ENCODE peak calls at places on chromosomes 5 and 9, in seven cellular contexts. One of them, this sample, is unnamed.

GRCh38 chr5:33272288-33272687 is 168.5 kb upstream of the TARS1 start:
- DNase-seq in dorsolateral prefrontal cortex: no peak
- DNase-seq in choroid plexus epithelial cell: peak; percentile 90
- DNase-seq in kidney: no peak
- DNase-seq in epithelial cell of esophagus: peak; percentile 91
- DNase-seq in lung: no peak
- DNase-seq in MM.1S: no peak
- DNase-seq in this sample: peak; percentile 94

GRCh38 chr5:5683174-5683573 is 260.7 kb downstream of the ICE1 start:
- DNase-seq in dorsolateral prefrontal cortex: no peak
- DNase-seq in choroid plexus epithelial cell: no peak
- DNase-seq in kidney: no peak
- DNase-seq in lung: no peak
- DNase-seq in MM.1S: no peak
- DNase-seq in epithelial cell of esophagus: no peak
- DNase-seq in this sample: no peak

GRCh38 chr5:124663101-124663506 is 83.3 kb downstream of the ZNF608 start:
- DNase-seq in MM.1S: no peak
- DNase-seq in dorsolateral prefrontal cortex: no peak
- DNase-seq in kidney: no peak
- DNase-seq in epithelial cell of esophagus: peak; percentile 58
- DNase-seq in lung: no peak
- DNase-seq in choroid plexus epithelial cell: no peak
- DNase-seq in this sample: no peak

GRCh38 chr9:137025120-137025966 is 2.7 kb downstream of the ABCA2 start:
- DNase-seq in MM.1S: peak; percentile 60
- DNase-seq in epithelial cell of esophagus: peak; percentile 68
- DNase-seq in kidney: peak; percentile 97
- DNase-seq in dorsolateral prefrontal cortex: peak; percentile 100
- DNase-seq in lung: no peak
- DNase-seq in choroid plexus epithelial cell: no peak
- DNase-seq in this sample: no peak

GRCh38 chr9:90855208-90856000 is 53.8 kb downstream of the SYK start:
- DNase-seq in epithelial cell of esophagus: no peak
- DNase-seq in dorsolateral prefrontal cortex: no peak
- DNase-seq in MM.1S: no peak
- DNase-seq in kidney: no peak
- DNase-seq in lung: no peak
- DNase-seq in choroid plexus epithelial cell: no peak
- DNase-seq in this sample: no peak

GRCh38 chr5:73442960-73443627 is 5.5 kb downstream of the FOXD1 start:
- DNase-seq in kidney: no peak
- DNase-seq in lung: no peak
- DNase-seq in dorsolateral prefrontal cortex: no peak
- DNase-seq in epithelial cell of esophagus: no peak
- DNase-seq in choroid plexus epithelial cell: peak; percentile 58
- DNase-seq in MM.1S: no peak
- DNase-seq in this sample: no peak

GRCh38 chr9:37801959-37802711 is 1.5 kb downstream of the DCAF10 start:
- DNase-seq in dorsolateral prefrontal cortex: no peak
- DNase-seq in MM.1S: no peak
- DNase-seq in choroid plexus epithelial cell: peak; percentile 7
- DNase-seq in kidney: no peak
- DNase-seq in epithelial cell of esophagus: no peak
- DNase-seq in lung: no peak
- DNase-seq in this sample: no peak

GRCh38 chr5:143002459-143003327 is 232.5 kb downstream of the ARHGAP26 start:
- DNase-seq in choroid plexus epithelial cell: peak; percentile 94
- DNase-seq in kidney: no peak
- DNase-seq in epithelial cell of esophagus: peak; percentile 56
- DNase-seq in dorsolateral prefrontal cortex: no peak
- DNase-seq in lung: no peak
- DNase-seq in MM.1S: peak; percentile 71
- DNase-seq in this sample: peak; percentile 86

GRCh38 chr5:37575541-37576489 is 196.7 kb downstream of the WDR70 start:
- DNase-seq in kidney: no peak
- DNase-seq in dorsolateral prefrontal cortex: no peak
- DNase-seq in choroid plexus epithelial cell: peak; percentile 44
- DNase-seq in MM.1S: no peak
- DNase-seq in lung: no peak
- DNase-seq in epithelial cell of esophagus: no peak
- DNase-seq in this sample: no peak

GRCh38 chr5:119411291-119411934 is 40.9 kb upstream of the HSD17B4 start:
- DNase-seq in kidney: no peak
- DNase-seq in lung: no peak
- DNase-seq in epithelial cell of esophagus: peak; percentile 95
- DNase-seq in choroid plexus epithelial cell: peak; percentile 38
- DNase-seq in MM.1S: no peak
- DNase-seq in dorsolateral prefrontal cortex: no peak
- DNase-seq in this sample: peak; percentile 71

GRCh38 chr5:176629853-176630680 is at the start of the genes EIF4E1B and SNCB:
- DNase-seq in epithelial cell of esophagus: peak; percentile 63
- DNase-seq in lung: no peak
- DNase-seq in MM.1S: peak; percentile 45
- DNase-seq in choroid plexus epithelial cell: peak; percentile 52
- DNase-seq in dorsolateral prefrontal cortex: no peak
- DNase-seq in kidney: peak; percentile 67
- DNase-seq in this sample: no peak

GRCh38 chr5:110562189-110562588 is 164.3 kb downstream of the TMEM232 start:
- DNase-seq in MM.1S: no peak
- DNase-seq in kidney: no peak
- DNase-seq in lung: no peak
- DNase-seq in epithelial cell of esophagus: no peak
- DNase-seq in dorsolateral prefrontal cortex: no peak
- DNase-seq in choroid plexus epithelial cell: no peak
- DNase-seq in this sample: no peak

GRCh38 chr9:116355153-116355827 is 201.7 kb downstream of the PAPPA start:
- DNase-seq in choroid plexus epithelial cell: peak; percentile 58
- DNase-seq in MM.1S: no peak
- DNase-seq in lung: no peak
- DNase-seq in dorsolateral prefrontal cortex: no peak
- DNase-seq in epithelial cell of esophagus: peak; percentile 46
- DNase-seq in kidney: no peak
- DNase-seq in this sample: no peak

GRCh38 chr9:93225892-93226291 is 42.0 kb downstream of the WNK2 start:
- DNase-seq in epithelial cell of esophagus: no peak
- DNase-seq in dorsolateral prefrontal cortex: no peak
- DNase-seq in MM.1S: no peak
- DNase-seq in lung: no peak
- DNase-seq in kidney: peak; percentile 58
- DNase-seq in choroid plexus epithelial cell: no peak
- DNase-seq in this sample: no peak

GRCh38 chr9:125784286-125785049 is 37.3 kb downstream of the PBX3 start:
- DNase-seq in kidney: no peak
- DNase-seq in epithelial cell of esophagus: no peak
- DNase-seq in lung: no peak
- DNase-seq in dorsolateral prefrontal cortex: no peak
- DNase-seq in MM.1S: no peak
- DNase-seq in choroid plexus epithelial cell: peak; percentile 59
- DNase-seq in this sample: peak; percentile 9

GRCh38 chr9:122031157-122031556 is 62.0 kb downstream of the TTLL11 start:
- DNase-seq in kidney: no peak
- DNase-seq in MM.1S: no peak
- DNase-seq in lung: no peak
- DNase-seq in choroid plexus epithelial cell: no peak
- DNase-seq in dorsolateral prefrontal cortex: no peak
- DNase-seq in epithelial cell of esophagus: no peak
- DNase-seq in this sample: no peak

GRCh38 chr5:133247881-133248642 is 196.2 kb downstream of the HSPA4 start:
- DNase-seq in kidney: no peak
- DNase-seq in dorsolateral prefrontal cortex: no peak
- DNase-seq in lung: no peak
- DNase-seq in epithelial cell of esophagus: no peak
- DNase-seq in MM.1S: no peak
- DNase-seq in choroid plexus epithelial cell: peak; percentile 69
- DNase-seq in this sample: peak; percentile 44

GRCh38 chr5:40307920-40308319 is 371.8 kb upstream of the PTGER4 start:
- DNase-seq in MM.1S: no peak
- DNase-seq in kidney: no peak
- DNase-seq in epithelial cell of esophagus: no peak
- DNase-seq in choroid plexus epithelial cell: no peak
- DNase-seq in lung: no peak
- DNase-seq in dorsolateral prefrontal cortex: no peak
- DNase-seq in this sample: no peak

GRCh38 chr5:87243161-87243877 is 24.4 kb upstream of the RASA1 start:
- DNase-seq in kidney: no peak
- DNase-seq in epithelial cell of esophagus: peak; percentile 76
- DNase-seq in MM.1S: no peak
- DNase-seq in dorsolateral prefrontal cortex: no peak
- DNase-seq in lung: no peak
- DNase-seq in choroid plexus epithelial cell: peak; percentile 85
- DNase-seq in this sample: peak; percentile 86

GRCh38 chr5:39760385-39761198 is 335.8 kb upstream of the DAB2 start:
- DNase-seq in MM.1S: no peak
- DNase-seq in choroid plexus epithelial cell: peak; percentile 99
- DNase-seq in kidney: no peak
- DNase-seq in dorsolateral prefrontal cortex: no peak
- DNase-seq in lung: no peak
- DNase-seq in epithelial cell of esophagus: peak; percentile 78
- DNase-seq in this sample: peak; percentile 98

GRCh38 chr9:17013010-17013409 is 121.8 kb upstream of the CNTLN start:
- DNase-seq in MM.1S: no peak
- DNase-seq in choroid plexus epithelial cell: no peak
- DNase-seq in kidney: no peak
- DNase-seq in dorsolateral prefrontal cortex: no peak
- DNase-seq in epithelial cell of esophagus: peak; percentile 63
- DNase-seq in lung: no peak
- DNase-seq in this sample: no peak

GRCh38 chr9:90344013-90344412 is 298.6 kb downstream of the DIRAS2 start:
- DNase-seq in MM.1S: no peak
- DNase-seq in lung: no peak
- DNase-seq in choroid plexus epithelial cell: peak; percentile 34
- DNase-seq in epithelial cell of esophagus: peak; percentile 94
- DNase-seq in dorsolateral prefrontal cortex: no peak
- DNase-seq in kidney: no peak
- DNase-seq in this sample: peak; percentile 30

GRCh38 chr5:139402561-139403158 is 1.2 kb downstream of the SPATA24 start:
- DNase-seq in dorsolateral prefrontal cortex: no peak
- DNase-seq in epithelial cell of esophagus: peak; percentile 34
- DNase-seq in kidney: peak; percentile 29
- DNase-seq in choroid plexus epithelial cell: no peak
- DNase-seq in MM.1S: peak; percentile 31
- DNase-seq in lung: no peak
- DNase-seq in this sample: no peak

GRCh38 chr9:124594673-124595072 is 87.5 kb upstream of the NR5A1 start:
- DNase-seq in dorsolateral prefrontal cortex: no peak
- DNase-seq in epithelial cell of esophagus: no peak
- DNase-seq in kidney: no peak
- DNase-seq in choroid plexus epithelial cell: no peak
- DNase-seq in MM.1S: no peak
- DNase-seq in lung: no peak
- DNase-seq in this sample: no peak

GRCh38 chr5:149826574-149826973 is 96.5 kb downstream of the PPARGC1B start:
- DNase-seq in epithelial cell of esophagus: no peak
- DNase-seq in dorsolateral prefrontal cortex: no peak
- DNase-seq in lung: no peak
- DNase-seq in MM.1S: no peak
- DNase-seq in choroid plexus epithelial cell: no peak
- DNase-seq in kidney: no peak
- DNase-seq in this sample: peak; percentile 65

DNA sequence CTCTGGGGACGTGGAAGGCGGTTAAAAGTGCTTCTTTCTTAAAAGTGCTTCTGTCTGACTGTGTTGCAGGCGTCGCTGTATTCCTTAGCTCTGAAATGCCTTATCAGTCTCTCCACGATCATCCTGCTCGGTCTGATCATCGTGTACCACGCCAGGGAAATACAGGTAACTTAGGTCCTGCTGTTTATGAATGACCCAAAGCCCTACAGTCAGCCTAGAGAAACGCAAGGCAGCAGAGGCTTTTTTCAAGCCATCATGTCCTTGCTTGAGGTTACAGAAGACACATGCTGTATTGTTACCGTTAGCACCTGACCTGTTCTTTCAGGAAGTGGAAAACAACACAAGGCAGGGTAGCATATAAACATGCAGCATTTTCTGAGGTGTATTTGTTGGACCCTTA is 2.0 kb downstream of the KCNN2 start:
- DNase-seq in choroid plexus epithelial cell: no peak
- DNase-seq in dorsolateral prefrontal cortex: no peak
- DNase-seq in kidney: no peak
- DNase-seq in lung: no peak
- DNase-seq in MM.1S: no peak
- DNase-seq in epithelial cell of esophagus: no peak
- DNase-seq in this sample: no peak
- H3K4me3 ChIP-seq in choroid plexus epithelial cell: no peak overlapping the region
- H3K4me3 ChIP-seq in dorsolateral prefrontal cortex: peak overlapping the region; percentile 75
- H3K4me3 ChIP-seq in kidney: peak overlapping the region; percentile 67
- H3K4me3 ChIP-seq in lung: peak overlapping the region; percentile 48
- H3K4me3 ChIP-seq in MM.1S: no peak overlapping the region
- H3K4me3 ChIP-seq in epithelial cell of esophagus: no peak overlapping the region
- H3K4me3 ChIP-seq in this sample: no peak overlapping the region

GRCh38 chr9:100505564-100506159 is 32.7 kb downstream of the TMEFF1 start:
- DNase-seq in MM.1S: peak; percentile 65
- DNase-seq in lung: peak; percentile 70
- DNase-seq in dorsolateral prefrontal cortex: peak; percentile 62
- DNase-seq in epithelial cell of esophagus: peak; percentile 60
- DNase-seq in kidney: no peak
- DNase-seq in choroid plexus epithelial cell: peak; percentile 82
- DNase-seq in this sample: peak; percentile 45
- TF ChIP-seq CTCF in MM.1S: peak; percentile 93
- TF ChIP-seq CTCF in lung: peak; percentile 29
- TF ChIP-seq CTCF in dorsolateral prefrontal cortex: peak; percentile 32
- TF ChIP-seq CTCF in epithelial cell of esophagus: peak; percentile 74
- TF ChIP-seq CTCF in kidney: peak; percentile 47
- TF ChIP-seq CTCF in choroid plexus epithelial cell: peak; percentile 96
- TF ChIP-seq CTCF in this sample: peak; percentile 82

DNA sequence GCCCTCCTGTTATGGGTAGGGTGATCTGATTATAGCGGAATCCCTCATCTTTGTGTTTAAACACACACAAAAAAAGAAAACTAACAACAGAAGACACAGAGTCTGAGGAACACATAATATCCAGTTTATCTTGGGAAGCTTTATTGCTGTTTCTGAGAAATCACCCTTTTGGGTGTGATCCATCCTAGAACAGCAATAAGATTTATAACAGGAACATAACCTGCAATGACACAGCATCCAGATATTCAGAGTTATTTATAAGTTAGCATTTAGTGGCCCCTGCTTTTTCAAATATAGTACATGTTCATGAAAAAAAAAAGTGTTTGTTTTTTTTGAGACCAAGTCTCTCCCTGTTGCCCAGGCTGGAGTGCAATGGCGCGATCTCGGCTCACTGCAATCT is 79.9 kb downstream of the RFK start:
- DNase-seq in MM.1S: no peak
- DNase-seq in epithelial cell of esophagus: no peak
- DNase-seq in lung: no peak
- DNase-seq in kidney: no peak
- DNase-seq in dorsolateral prefrontal cortex: no peak
- DNase-seq in choroid plexus epithelial cell: no peak
- DNase-seq in this sample: no peak
- H3K4me3 ChIP-seq in MM.1S: no peak overlapping the region
- H3K4me3 ChIP-seq in epithelial cell of esophagus: no peak overlapping the region
- H3K4me3 ChIP-seq in lung: no peak overlapping the region
- H3K4me3 ChIP-seq in kidney: peak overlapping the region; percentile 6
- H3K4me3 ChIP-seq in dorsolateral prefrontal cortex: no peak overlapping the region
- H3K4me3 ChIP-seq in choroid plexus epithelial cell: no peak overlapping the region
- H3K4me3 ChIP-seq in this sample: no peak overlapping the region

DNA sequence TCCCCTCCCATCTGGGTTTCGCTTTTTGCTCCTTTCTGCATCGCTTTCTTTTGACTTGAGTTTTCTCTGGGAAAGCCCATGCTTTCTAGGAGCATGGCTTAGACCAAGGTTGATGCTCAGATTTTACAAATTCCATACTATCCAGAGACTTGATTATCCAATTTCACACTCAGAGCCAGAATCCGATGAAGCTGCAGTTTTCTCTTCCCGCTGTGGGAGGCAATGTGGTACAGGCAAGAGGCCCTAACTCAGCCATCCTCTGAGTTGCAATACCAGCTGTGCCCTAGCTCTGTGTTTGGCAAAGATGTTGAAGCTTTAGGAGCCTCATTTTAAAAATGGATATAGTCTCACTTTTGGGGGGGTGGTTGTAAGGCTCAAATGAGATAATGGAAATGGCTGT is 85.1 kb downstream of the BRINP1 start:
- DNase-seq in dorsolateral prefrontal cortex: no peak
- DNase-seq in epithelial cell of esophagus: no peak
- DNase-seq in MM.1S: no peak
- DNase-seq in choroid plexus epithelial cell: peak; percentile 16
- DNase-seq in lung: no peak
- DNase-seq in kidney: no peak
- DNase-seq in this sample: peak; percentile 4
- TF ChIP-seq CTCF in dorsolateral prefrontal cortex: peak; percentile 48
- TF ChIP-seq CTCF in epithelial cell of esophagus: no peak
- TF ChIP-seq CTCF in MM.1S: no peak
- TF ChIP-seq CTCF in choroid plexus epithelial cell: peak; percentile 17
- TF ChIP-seq CTCF in lung: no peak
- TF ChIP-seq CTCF in kidney: no peak
- TF ChIP-seq CTCF in this sample: peak; percentile 5